ENCODE peak calls at places on chromosomes 1 and 21, in four cellular contexts. One of them, this sample, is unnamed.

GRCh38 chr1:55443175-55443933 is 228.2 kb upstream of the USP24 start:
- DNase-seq in sigmoid colon: peak
- DNase-seq in K562: no peak
- DNase-seq in transverse colon: peak
- DNase-seq in this sample: peak

GRCh38 chr21:33042812-33043211 is 17.1 kb downstream of the OLIG2 start:
- DNase-seq in K562: no peak
- DNase-seq in sigmoid colon: no peak
- DNase-seq in transverse colon: no peak
- DNase-seq in this sample: no peak

GRCh38 chr1:170586321-170586855 is 54.4 kb downstream of the GORAB start:
- DNase-seq in transverse colon: no peak
- DNase-seq in sigmoid colon: peak
- DNase-seq in K562: no peak
- DNase-seq in this sample: no peak

GRCh38 chr1:16078925-16079656 is 5.6 kb upstream of the FAM131C start:
- DNase-seq in K562: peak
- DNase-seq in sigmoid colon: peak
- DNase-seq in transverse colon: peak
- DNase-seq in this sample: peak

GRCh38 chr1:204084247-204084772 is 11.4 kb downstream of the SOX13 start:
- DNase-seq in transverse colon: peak
- DNase-seq in K562: no peak
- DNase-seq in sigmoid colon: peak
- DNase-seq in this sample: peak

GRCh38 chr1:64343105-64343960 is 126.6 kb upstream of the CACHD1 start:
- DNase-seq in sigmoid colon: no peak
- DNase-seq in transverse colon: no peak
- DNase-seq in K562: no peak
- DNase-seq in this sample: no peak

GRCh38 chr21:43866233-43866632 is 1.2 kb downstream of the AGPAT3 start:
- DNase-seq in transverse colon: peak
- DNase-seq in K562: peak
- DNase-seq in sigmoid colon: peak
- DNase-seq in this sample: no peak

GRCh38 chr1:231971397-231972233 is 345.0 kb downstream of the DISC1 start:
- DNase-seq in transverse colon: no peak
- DNase-seq in sigmoid colon: no peak
- DNase-seq in K562: no peak
- DNase-seq in this sample: no peak

GRCh38 chr1:3501856-3502665 is 47.6 kb downstream of the ARHGEF16 start:
- DNase-seq in sigmoid colon: peak
- DNase-seq in transverse colon: peak
- DNase-seq in K562: peak
- DNase-seq in this sample: peak

GRCh38 chr1:9058465-9058864 is 11.0 kb downstream of the SLC2A5 start:
- DNase-seq in K562: no peak
- DNase-seq in transverse colon: no peak
- DNase-seq in sigmoid colon: no peak
- DNase-seq in this sample: no peak

GRCh38 chr1:11617314-11617713 is 36.9 kb downstream of the FBXO2 start:
- DNase-seq in K562: no peak
- DNase-seq in transverse colon: no peak
- DNase-seq in sigmoid colon: no peak
- DNase-seq in this sample: no peak
- TF ChIP-seq CTCF in K562: no peak
- TF ChIP-seq CTCF in transverse colon: no peak
- TF ChIP-seq CTCF in sigmoid colon: no peak
- TF ChIP-seq CTCF in this sample: no peak

DNA sequence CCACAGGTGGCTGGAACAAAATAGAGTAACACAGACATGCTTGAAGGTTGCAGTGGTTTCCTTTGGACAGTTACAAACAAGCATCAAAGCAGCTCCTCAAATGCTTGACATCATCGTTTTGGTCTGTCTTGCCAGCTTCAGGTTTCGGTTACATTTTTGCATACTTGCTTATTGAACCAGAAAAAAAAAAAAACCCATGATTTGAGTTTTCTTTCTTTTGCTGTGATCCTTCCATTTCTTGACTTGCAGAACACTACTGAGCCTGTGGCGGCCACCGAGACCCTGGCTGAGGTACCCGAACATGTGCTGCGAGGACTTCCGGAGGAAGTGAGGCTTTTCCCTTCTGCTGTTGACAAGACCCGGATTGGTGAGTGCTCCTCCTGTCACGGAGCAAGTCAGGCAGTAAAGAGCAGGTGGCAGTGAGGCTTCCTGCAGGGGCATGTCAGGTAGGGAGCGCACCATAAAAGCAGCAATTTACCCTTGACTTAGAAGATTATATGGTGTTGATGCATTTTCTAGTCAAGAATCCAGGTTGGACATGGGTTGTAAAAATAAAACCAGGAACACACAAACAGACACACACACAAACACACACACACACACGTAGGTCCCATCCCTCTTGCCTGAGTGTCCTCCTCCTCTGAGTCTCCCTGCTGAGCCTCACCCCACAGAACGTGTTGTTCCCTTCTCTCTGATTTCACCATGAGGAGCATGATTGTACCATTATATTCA is 30.9 kb downstream of the PRDM2 start:
- DNase-seq in K562: peak
- DNase-seq in sigmoid colon: no peak
- DNase-seq in transverse colon: peak
- DNase-seq in this sample: peak
- TF ChIP-seq EP300 in K562: no peak
- TF ChIP-seq EP300 in sigmoid colon: no peak
- TF ChIP-seq EP300 in transverse colon: no peak
- TF ChIP-seq EP300 in this sample: no peak

DNA sequence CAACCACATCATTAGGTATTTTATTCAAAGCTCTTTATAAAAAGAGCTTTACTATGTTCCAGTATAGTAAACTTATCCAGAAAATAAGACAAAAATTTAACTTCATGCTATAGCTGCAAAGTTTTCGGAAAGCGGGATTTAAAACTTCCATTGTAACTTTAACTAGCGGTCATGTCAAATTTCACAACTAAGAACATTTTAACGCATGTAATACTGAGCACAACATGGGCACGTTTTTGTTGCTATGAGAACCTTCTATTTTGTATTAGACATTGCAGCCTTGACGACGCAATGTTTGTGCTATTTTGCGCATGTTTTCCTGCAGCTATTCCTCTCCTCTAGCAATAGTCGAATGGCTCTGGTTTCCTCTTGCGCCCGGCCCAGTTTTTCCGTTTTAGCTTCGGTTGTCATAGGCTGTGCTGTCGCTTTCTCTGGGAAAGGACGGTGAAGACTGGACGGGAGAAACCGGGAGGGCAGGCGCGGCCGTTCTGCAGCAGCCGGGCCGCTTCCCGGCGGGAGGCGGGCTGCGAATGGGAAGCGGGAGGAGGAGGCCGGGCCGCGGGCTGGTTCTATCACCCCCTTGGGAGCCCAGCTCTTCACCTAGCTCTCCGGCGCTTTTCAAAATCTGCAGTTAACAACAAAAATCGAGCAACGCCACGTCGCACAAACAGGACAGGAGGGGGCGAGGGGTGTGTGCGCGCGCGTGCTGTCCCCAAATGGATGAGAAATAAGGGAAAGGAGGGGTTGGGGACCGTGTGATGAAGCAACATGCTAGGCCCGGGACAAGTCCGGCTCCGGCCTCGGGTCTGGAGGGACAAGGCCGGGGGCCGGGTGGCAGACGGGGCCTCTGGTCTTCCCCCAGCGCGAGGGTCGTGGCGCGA is 105.3 kb upstream of the HNRNPU start:
- DNase-seq in K562: no peak
- DNase-seq in transverse colon: peak
- DNase-seq in sigmoid colon: peak
- DNase-seq in this sample: peak
- TF ChIP-seq POLR2A in K562: peak
- TF ChIP-seq POLR2A in transverse colon: peak
- TF ChIP-seq POLR2A in sigmoid colon: peak
- TF ChIP-seq POLR2A in this sample: peak

GRCh38 chr1:38225745-38226144 is 179.2 kb upstream of the POU3F1 start:
- DNase-seq in K562: no peak
- DNase-seq in sigmoid colon: no peak
- DNase-seq in transverse colon: no peak
- DNase-seq in this sample: no peak
- TF ChIP-seq CTCF in K562: no peak
- TF ChIP-seq CTCF in sigmoid colon: no peak
- TF ChIP-seq CTCF in transverse colon: no peak
- TF ChIP-seq CTCF in this sample: no peak

GRCh38 chr1:205284420-205285144 is 37.0 kb downstream of the NUAK2 start:
- DNase-seq in K562: peak
- DNase-seq in sigmoid colon: peak
- DNase-seq in transverse colon: peak
- DNase-seq in this sample: peak
- TF ChIP-seq EP300 in K562: no peak
- TF ChIP-seq EP300 in sigmoid colon: no peak
- TF ChIP-seq EP300 in transverse colon: no peak
- TF ChIP-seq EP300 in this sample: no peak

GRCh38 chr1:26999440-26999987 is 6.0 kb downstream of the TRNP1 start:
- DNase-seq in K562: no peak
- DNase-seq in transverse colon: peak
- DNase-seq in sigmoid colon: peak
- DNase-seq in this sample: peak
- TF ChIP-seq POLR2A in K562: no peak
- TF ChIP-seq POLR2A in transverse colon: no peak
- TF ChIP-seq POLR2A in sigmoid colon: no peak
- TF ChIP-seq POLR2A in this sample: no peak

GRCh38 chr1:38500891-38501290 is 358.7 kb downstream of the RRAGC start:
- DNase-seq in sigmoid colon: no peak
- DNase-seq in transverse colon: no peak
- DNase-seq in K562: no peak
- DNase-seq in this sample: no peak

GRCh38 chr1:38502772-38503171 is 356.8 kb downstream of the RRAGC start:
- DNase-seq in sigmoid colon: no peak
- DNase-seq in transverse colon: no peak
- DNase-seq in K562: no peak
- DNase-seq in this sample: no peak

GRCh38 chr1:38505950-38506349 is 353.6 kb downstream of the RRAGC start:
- DNase-seq in sigmoid colon: no peak
- DNase-seq in transverse colon: no peak
- DNase-seq in K562: no peak
- DNase-seq in this sample: no peak

GRCh38 chr1:38497921-38498320 is 361.7 kb downstream of the RRAGC start:
- DNase-seq in transverse colon: no peak
- DNase-seq in K562: no peak
- DNase-seq in sigmoid colon: no peak
- DNase-seq in this sample: no peak

GRCh38 chr1:38500352-38500751 is 359.2 kb downstream of the RRAGC start:
- DNase-seq in sigmoid colon: no peak
- DNase-seq in K562: no peak
- DNase-seq in transverse colon: no peak
- DNase-seq in this sample: no peak
- TF ChIP-seq CTCF in sigmoid colon: no peak
- TF ChIP-seq CTCF in K562: peak
- TF ChIP-seq CTCF in transverse colon: peak
- TF ChIP-seq CTCF in this sample: no peak

GRCh38 chr1:116503535-116504307 is 67.1 kb downstream of the CD58 start:
- DNase-seq in transverse colon: no peak
- DNase-seq in sigmoid colon: no peak
- DNase-seq in K562: peak
- DNase-seq in this sample: no peak

GRCh38 chr1:116502915-116503314 is 67.9 kb downstream of the CD58 start:
- DNase-seq in sigmoid colon: no peak
- DNase-seq in transverse colon: no peak
- DNase-seq in K562: peak
- DNase-seq in this sample: no peak

GRCh38 chr1:116501870-116502244 is 69.0 kb downstream of the CD58 start:
- DNase-seq in sigmoid colon: no peak
- DNase-seq in transverse colon: no peak
- DNase-seq in K562: no peak
- DNase-seq in this sample: no peak

GRCh38 chr1:116506132-116507004 is 64.5 kb downstream of the CD58 start:
- DNase-seq in transverse colon: no peak
- DNase-seq in sigmoid colon: no peak
- DNase-seq in K562: no peak
- DNase-seq in this sample: no peak

GRCh38 chr1:116504308-116505156 is 66.3 kb downstream of the CD58 start:
- DNase-seq in K562: peak
- DNase-seq in transverse colon: peak
- DNase-seq in sigmoid colon: peak
- DNase-seq in this sample: peak
- TF ChIP-seq EP300 in K562: peak
- TF ChIP-seq EP300 in transverse colon: no peak
- TF ChIP-seq EP300 in sigmoid colon: no peak
- TF ChIP-seq EP300 in this sample: no peak